ENCODE peak calls at places on chromosomes 13 and 19, in seven cellular contexts. J, S, L, G, A, U and D are unnamed samples.

GRCh38 chr19:5997371-5997770 is 19.4 kb upstream of the RANBP3 start:
- DNase-seq in J (no peak), S (no peak), L (no peak), G (no peak), A (no peak), U (no peak), D (no peak)

GRCh38 chr13:32039056-32039455 is 7.5 kb downstream of the FRY start:
- DNase-seq in J (no peak), S (no peak), L (no peak), G (no peak), A (no peak), U (peak; percentile 68), D (no peak)

GRCh38 chr13:48975101-48975925 is at the start of gene FNDC3A:
- DNase-seq in J (peak; percentile 62), S (peak; percentile 5), L (peak; percentile 54), G (peak; percentile 13), A (no peak), U (peak; percentile 63), D (peak; percentile 51)

GRCh38 chr13:25242956-25243355 is 44.3 kb downstream of the MTMR6 start:
- DNase-seq in J (no peak), S (no peak), L (no peak), G (no peak), A (no peak), U (no peak), D (no peak)

GRCh38 chr13:83211301-83211700 is 671.0 kb downstream of the SLITRK1 start:
- DNase-seq in J (no peak), S (no peak), L (no peak), G (no peak), A (no peak), U (peak; percentile 67), D (no peak)

GRCh38 chr13:20090349-20090748 is 70.5 kb downstream of the GJA3 start:
- DNase-seq in J (no peak), S (no peak), L (no peak), G (no peak), A (no peak), U (no peak), D (no peak)

GRCh38 chr13:72163671-72164070 is 296.7 kb upstream of the DACH1 start:
- DNase-seq in J (peak; percentile 14), S (no peak), L (peak; percentile 35), G (no peak), A (no peak), U (peak; percentile 8), D (no peak)

GRCh38 chr13:46396341-46396740 is 9.3 kb upstream of the RUBCNL start:
- DNase-seq in J (no peak), S (no peak), L (no peak), G (no peak), A (no peak), U (peak; percentile 12), D (no peak)

GRCh38 chr19:33430674-33431277 is 57.3 kb downstream of the CEBPG start:
- DNase-seq in J (peak; percentile 67), S (peak; percentile 55), L (peak; percentile 44), G (peak; percentile 77), A (peak; percentile 65), U (peak; percentile 62), D (peak; percentile 52)